ENCODE peak calls at places on chromosomes 11 and 22, in five cellular contexts. Q, M, O, H and U are unnamed samples.
A peak's percentile ranks its signal among the peaks of the same experiment; 100 is the strongest.

GRCh38 chr22:42856179-42856864 is 751 bp downstream of the ARFGAP3 start:
- DNase-seq in Q (no peak), M (peak; percentile 80), O (no peak), H (peak; percentile 52), U (peak; percentile 54)

GRCh38 chr11:27291302-27291889 is 71.6 kb downstream of the CCDC34 start:
- DNase-seq in Q (no peak), M (no peak), O (no peak), H (peak; percentile 55), U (no peak)

GRCh38 chr22:26095271-26095956 is 73.8 kb upstream of the SEZ6L start:
- DNase-seq in Q (no peak), M (no peak), O (no peak), H (no peak), U (no peak)

GRCh38 chr11:10004526-10005113 is 289.4 kb downstream of the SBF2 start:
- DNase-seq in Q (no peak), M (no peak), O (no peak), H (no peak), U (no peak)

GRCh38 chr11:67503119-67504022 is 1.8 kb downstream of the PITPNM1 start:
- DNase-seq in Q (no peak), M (no peak), O (no peak), H (no peak), U (no peak)

GRCh38 chr22:40410731-40411505 is 40.5 kb downstream of the SGSM3 start:
- DNase-seq in Q (no peak), M (no peak), O (no peak), H (no peak), U (no peak)

GRCh38 chr11:26541870-26542269 is 30.2 kb downstream of the MUC15 start:
- DNase-seq in Q (no peak), M (no peak), O (no peak), H (no peak), U (no peak)

GRCh38 chr22:22556578-22556977 is 2.5 kb downstream of the PRAME start:
- DNase-seq in Q (no peak), M (no peak), O (no peak), H (no peak), U (no peak)

GRCh38 chr11:95115597-95115996 is 26.0 kb downstream of the ENDOD1 start:
- DNase-seq in Q (no peak), M (no peak), O (no peak), H (no peak), U (no peak)

GRCh38 chr11:43547900-43548381 is 132.6 kb upstream of the HSD17B12 start:
- DNase-seq in Q (no peak), M (peak; percentile 22), O (no peak), H (peak; percentile 41), U (peak; percentile 19)

GRCh38 chr22:40498454-40499186 is 128.2 kb downstream of the SGSM3 start:
- DNase-seq in Q (peak; percentile 93), M (no peak), O (peak; percentile 94), H (no peak), U (peak; percentile 62)

GRCh38 chr11:2698386-2699184 is 1.2 kb downstream of the KCNQ1OT1 start:
- DNase-seq in Q (no peak), M (no peak), O (no peak), H (no peak), U (no peak)

GRCh38 chr11:4065601-4066377 is 28.8 kb upstream of the RRM1 start:
- DNase-seq in Q (no peak), M (no peak), O (no peak), H (no peak), U (no peak)

GRCh38 chr11:110606415-110606814 is 105.8 kb downstream of the ARHGAP20 start:
- DNase-seq in Q (no peak), M (no peak), O (no peak), H (no peak), U (no peak)

GRCh38 chr11:91795139-91795887 is 429.3 kb upstream of the FAT3 start:
- DNase-seq in Q (no peak), M (no peak), O (peak; percentile 16), H (no peak), U (no peak)

GRCh38 chr11:70537576-70538571 is 139.5 kb downstream of the CTTN start:
- DNase-seq in Q (no peak), M (no peak), O (no peak), H (no peak), U (no peak)

GRCh38 chr11:20421902-20422301 is 34.4 kb downstream of the PRMT3 start:
- DNase-seq in Q (no peak), M (no peak), O (no peak), H (no peak), U (no peak)

GRCh38 chr22:26798433-26799065 is 141.2 kb downstream of the MIAT start:
- DNase-seq in Q (no peak), M (no peak), O (no peak), H (no peak), U (no peak)

GRCh38 chr11:36214976-36215687 is 74.1 kb downstream of the COMMD9 start:
- DNase-seq in Q (no peak), M (no peak), O (no peak), H (no peak), U (no peak)

GRCh38 chr11:82730286-82730685 is 3.4 kb downstream of the FAM181B start:
- DNase-seq in Q (no peak), M (no peak), O (no peak), H (no peak), U (no peak)

GRCh38 chr11:131664811-131665210 is 294.4 kb downstream of the NTM start:
- DNase-seq in Q (no peak), M (no peak), O (no peak), H (peak; percentile 16), U (no peak)

GRCh38 chr11:124759268-124760204 is 2.6 kb downstream of the ESAM start:
- DNase-seq in Q (no peak), M (no peak), O (no peak), H (no peak), U (peak; percentile 68)

GRCh38 chr11:107385361-107385982 is 72.2 kb downstream of the CWF19L2 start:
- DNase-seq in Q (peak; percentile 65), M (no peak), O (no peak), H (no peak), U (no peak)

GRCh38 chr22:31790240-31790639 is 36.4 kb downstream of the DEPDC5 start:
- DNase-seq in Q (no peak), M (no peak), O (no peak), H (no peak), U (no peak)

GRCh38 chr11:112841719-112842118 is 119.5 kb upstream of the NCAM1 start:
- DNase-seq in Q (no peak), M (no peak), O (no peak), H (no peak), U (no peak)

GRCh38 chr11:71311176-71311925 is 59.0 kb upstream of the SHANK2 start:
- DNase-seq in Q (no peak), M (no peak), O (no peak), H (peak; percentile 17), U (no peak)

GRCh38 chr11:110076388-110076965 is 16.7 kb upstream of the ZC3H12C start:
- DNase-seq in Q (no peak), M (no peak), O (no peak), H (no peak), U (no peak)

GRCh38 chr11:62934496-62934785 is 13.3 kb upstream of the CHRM1 start:
- DNase-seq in Q (no peak), M (no peak), O (no peak), H (no peak), U (no peak)
- H3K27me3 ChIP-seq in Q (peaks cover 10% of the 10 kb centered on the region), M (no peaks in the 10 kb centered on the region), O (no peaks in the 10 kb centered on the region), H (no peaks in the 10 kb centered on the region), U (no peaks in the 10 kb centered on the region)

GRCh38 chr22:38467904-38468760 is at the start of gene KDELR3:
- DNase-seq in Q (peak; percentile 11), M (peak; percentile 51), O (no peak), H (peak; percentile 72), U (peak; percentile 61)
- TF ChIP-seq CTCF in Q (no peak), M (no peak), O (peak; percentile 32), H (no peak), U (peak; percentile 14)

GRCh38 chr11:128660957-128661356 is 32.9 kb upstream of the FLI1 start:
- DNase-seq in Q (no peak), M (no peak), O (no peak), H (no peak), U (peak; percentile 28)

GRCh38 chr11:128653828-128654231 is 40.0 kb upstream of the FLI1 start:
- DNase-seq in Q (no peak), M (peak; percentile 76), O (peak; percentile 42), H (peak; percentile 44), U (no peak)

GRCh38 chr11:128663824-128664223 is 30.0 kb upstream of the FLI1 start:
- DNase-seq in Q (no peak), M (no peak), O (no peak), H (no peak), U (no peak)

GRCh38 chr11:128662960-128663359 is 30.9 kb upstream of the FLI1 start:
- DNase-seq in Q (no peak), M (no peak), O (no peak), H (no peak), U (no peak)

DNA sequence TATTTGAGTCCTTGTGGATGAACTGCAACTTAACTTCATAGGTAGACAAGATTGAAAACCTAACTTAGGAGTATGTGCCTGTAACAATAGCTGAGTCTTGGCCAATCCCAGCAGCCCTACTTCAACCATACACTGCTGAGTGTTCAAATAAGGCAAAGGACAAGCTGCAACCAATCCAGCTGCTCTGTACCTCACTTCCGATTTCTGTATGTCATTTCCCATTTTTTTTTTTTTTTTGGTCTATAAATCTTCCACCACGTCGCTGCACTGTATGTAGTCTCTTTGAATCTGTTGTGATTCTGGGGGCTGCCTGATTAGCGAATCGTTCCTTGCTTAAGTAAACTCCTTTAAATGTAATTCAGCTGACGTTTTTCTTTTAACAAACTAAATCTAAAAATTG is 35.4 kb upstream of the FLI1 start:
- DNase-seq in Q (no peak), M (no peak), O (no peak), H (no peak), U (no peak)
- H3K27me3 ChIP-seq in Q (peaks cover 5% of the 10 kb centered on the region), M (no peaks in the 10 kb centered on the region), O (peaks cover 2% of the 10 kb centered on the region), H (no peaks in the 10 kb centered on the region), U (peaks cover 55% of the 10 kb centered on the region)

GRCh38 chr22:36563444-36563843 is 34.5 kb upstream of the EIF3D start:
- DNase-seq in Q (no peak), M (no peak), O (no peak), H (no peak), U (no peak)

GRCh38 chr22:36562261-36562835 is 33.4 kb upstream of the EIF3D start:
- DNase-seq in Q (no peak), M (no peak), O (no peak), H (peak; percentile 38), U (peak; percentile 41)

GRCh38 chr22:36564422-36565151 is 35.6 kb upstream of the EIF3D start:
- DNase-seq in Q (no peak), M (no peak), O (no peak), H (no peak), U (no peak)

GRCh38 chr22:36563898-36564297 is 34.9 kb upstream of the EIF3D start:
- DNase-seq in Q (no peak), M (no peak), O (no peak), H (no peak), U (no peak)

GRCh38 chr22:36563001-36563400 is 34.0 kb upstream of the EIF3D start:
- DNase-seq in Q (no peak), M (no peak), O (no peak), H (no peak), U (no peak)
- TF ChIP-seq CTCF in Q (no peak), M (no peak), O (no peak), H (no peak), U (no peak)